ENCODE peak calls at places on chromosomes 1 and 21, in nine cellular contexts. F is cardiac muscle cell; U is HTR-8/SVneo; O is skeletal muscle cell; J is breast epithelium; A is amygdala; T is stimulated activated CD4-positive, alpha-beta T cell treated with anti-CD3 and anti-CD28 coated beads, Interleukin-12 subunit alpha, Interleukin-12 subunit beta, amount 100 ng/mL, for 4 hours; P is immature natural killer cell; S is AG04450. G is an unnamed sample.

GRCh38 chr1:188027613-188028012 is 1198.9 kb downstream of the PLA2G4A start:
- DNase-seq in U (peak), P (no peak), F (no peak), J (no peak), S (peak), O (peak), T (no peak), A (no peak), G (no peak)

GRCh38 chr1:3625151-3625907 is 514 bp downstream of the TPRG1L start:
- DNase-seq in S (no peak), F (peak), A (peak), T (no peak), O (no peak), P (no peak), J (no peak), U (peak), G (peak)

GRCh38 chr1:77579547-77579946 is 102.9 kb downstream of the ZZZ3 start:
- DNase-seq in A (no peak), O (no peak), S (no peak), U (no peak), J (no peak), F (no peak), P (no peak), T (no peak), G (no peak)

GRCh38 chr1:2971146-2971501 is 50.1 kb upstream of the ACTRT2 start:
- DNase-seq in F (no peak), U (no peak), S (no peak), O (no peak), J (no peak), T (no peak), A (no peak), P (no peak), G (no peak)

GRCh38 chr21:20110368-20110767 is 887.8 kb upstream of the NCAM2 start:
- DNase-seq in T (no peak), S (no peak), J (no peak), U (no peak), P (no peak), F (no peak), A (no peak), O (no peak), G (no peak)

GRCh38 chr21:35226960-35227741 is 178.0 kb upstream of the RUNX1 start:
- DNase-seq in F (no peak), T (no peak), A (no peak), S (no peak), O (no peak), U (no peak), P (peak), J (no peak), G (no peak)

GRCh38 chr1:53339736-53340385 is 12.0 kb upstream of the LRP8 start:
- DNase-seq in A (no peak), T (no peak), U (no peak), F (no peak), J (no peak), S (no peak), P (no peak), O (no peak), G (no peak)

GRCh38 chr1:184409011-184409410 is 22.2 kb downstream of the C1orf21 start:
- DNase-seq in F (no peak), J (no peak), P (no peak), S (no peak), T (no peak), O (no peak), U (no peak), A (no peak), G (no peak)

GRCh38 chr1:193763313-193763712 is 576.9 kb upstream of the B3GALT2 start:
- DNase-seq in A (no peak), S (no peak), T (no peak), J (no peak), U (no peak), F (no peak), O (no peak), P (no peak), G (no peak)

GRCh38 chr1:214103778-214104177 is 116.0 kb downstream of the PROX1 start:
- DNase-seq in S (no peak), U (no peak), F (no peak), J (no peak), O (no peak), T (no peak), A (no peak), P (no peak), G (no peak)

G was measured in Right ventricle myocardium superior.